ENCODE peak calls at places on chromosomes 4 and X, in six cellular contexts. D, U, P, Z, I and V are unnamed samples.

GRCh38 chrX:107713205-107714195 is 62.1 kb downstream of the TSC22D3 start:
- DNase-seq in D (no peak), P (peak; percentile 71), Z (no peak), I (peak; percentile 34), U (no peak), V (no peak)

GRCh38 chr4:133812954-133813353 is 388.6 kb downstream of the PABPC4L start:
- DNase-seq in U (no peak), D (no peak), P (no peak), I (no peak), Z (no peak), V (no peak)

GRCh38 chr4:8543623-8544022 is 36.6 kb upstream of the GPR78 start:
- DNase-seq in I (no peak), P (peak; percentile 7), U (no peak), Z (no peak), D (no peak), V (no peak)

GRCh38 chr4:113540859-113541258 is 220.7 kb downstream of the CAMK2D start:
- DNase-seq in U (no peak), P (no peak), Z (peak; percentile 44), D (no peak), I (peak; percentile 46), V (no peak)

GRCh38 chrX:71930298-71930697 is 19.7 kb downstream of the NHSL2 start:
- DNase-seq in U (no peak), I (no peak), P (no peak), D (no peak), Z (no peak), V (no peak)

GRCh38 chr4:98092833-98093439 is 50.3 kb downstream of the STPG2 start:
- DNase-seq in D (no peak), P (no peak), Z (no peak), U (no peak), I (peak; percentile 33), V (peak; percentile 11)

GRCh38 chr4:153362184-153362583 is 17.7 kb downstream of the MND1 start:
- DNase-seq in P (no peak), Z (no peak), I (peak; percentile 37), D (no peak), U (no peak), V (no peak)

GRCh38 chr4:156968479-156968984 is 3.1 kb downstream of the PDGFC start:
- DNase-seq in P (no peak), I (peak; percentile 89), U (peak; percentile 72), D (no peak), Z (no peak), V (peak; percentile 79)

GRCh38 chr4:47526281-47526680 is 41.2 kb downstream of the ATP10D start:
- DNase-seq in U (no peak), Z (no peak), P (no peak), I (peak; percentile 33), D (no peak), V (no peak)

GRCh38 chr4:41749650-41750049 is 1.1 kb upstream of the PHOX2B start:
- DNase-seq in Z (no peak), P (no peak), D (no peak), U (no peak), I (no peak), V (no peak)

GRCh38 chr4:123744664-123745290 is 348.2 kb downstream of the SPRY1 start:
- DNase-seq in I (peak; percentile 33), U (no peak), D (no peak), Z (no peak), P (no peak), V (no peak)